ENCODE peak calls at places on chromosomes 12 and 14, in four cellular contexts. One of them, this sample, is unnamed. For H3K4me1, the result is how much of the 10 kb centered on the place peaks cover.

GRCh38 chr12:58105225-58106119 is 164.1 kb downstream of the ATP23 start:
- DNase-seq in transverse colon: no peak
- DNase-seq in body of pancreas: no peak
- DNase-seq in cardiac muscle cell: no peak
- DNase-seq in this sample: no peak

GRCh38 chr14:40204441-40205175 is 772.4 kb upstream of the FBXO33 start:
- DNase-seq in body of pancreas: no peak
- DNase-seq in transverse colon: no peak
- DNase-seq in cardiac muscle cell: peak
- DNase-seq in this sample: no peak

GRCh38 chr12:74890237-74890599 is 319.4 kb downstream of the KCNC2 start:
- DNase-seq in transverse colon: no peak
- DNase-seq in body of pancreas: peak
- DNase-seq in cardiac muscle cell: peak
- DNase-seq in this sample: no peak

GRCh38 chr12:49505672-49506071 is 33.2 kb upstream of the KCNH3 start:
- DNase-seq in body of pancreas: no peak
- DNase-seq in transverse colon: no peak
- DNase-seq in cardiac muscle cell: no peak
- DNase-seq in this sample: no peak

GRCh38 chr12:125142601-125143000 is 77.4 kb downstream of the AACS start:
- DNase-seq in transverse colon: no peak
- DNase-seq in cardiac muscle cell: no peak
- DNase-seq in body of pancreas: no peak
- DNase-seq in this sample: no peak

GRCh38 chr12:45615268-45615667 is 114.2 kb upstream of the ARID2 start:
- DNase-seq in transverse colon: no peak
- DNase-seq in cardiac muscle cell: no peak
- DNase-seq in body of pancreas: no peak
- DNase-seq in this sample: no peak

GRCh38 chr14:102927346-102927877 is 4.9 kb downstream of the AMN start:
- DNase-seq in transverse colon: peak
- DNase-seq in body of pancreas: no peak
- DNase-seq in cardiac muscle cell: no peak
- DNase-seq in this sample: no peak

GRCh38 chr12:120216742-120217595 is 16.1 kb upstream of the RPLP0 start:
- DNase-seq in cardiac muscle cell: no peak
- DNase-seq in body of pancreas: no peak
- DNase-seq in transverse colon: no peak
- DNase-seq in this sample: no peak

GRCh38 chr14:101470266-101470665 is 91.0 kb upstream of the DIO3 start:
- DNase-seq in transverse colon: no peak
- DNase-seq in cardiac muscle cell: no peak
- DNase-seq in body of pancreas: no peak
- DNase-seq in this sample: no peak

DNA sequence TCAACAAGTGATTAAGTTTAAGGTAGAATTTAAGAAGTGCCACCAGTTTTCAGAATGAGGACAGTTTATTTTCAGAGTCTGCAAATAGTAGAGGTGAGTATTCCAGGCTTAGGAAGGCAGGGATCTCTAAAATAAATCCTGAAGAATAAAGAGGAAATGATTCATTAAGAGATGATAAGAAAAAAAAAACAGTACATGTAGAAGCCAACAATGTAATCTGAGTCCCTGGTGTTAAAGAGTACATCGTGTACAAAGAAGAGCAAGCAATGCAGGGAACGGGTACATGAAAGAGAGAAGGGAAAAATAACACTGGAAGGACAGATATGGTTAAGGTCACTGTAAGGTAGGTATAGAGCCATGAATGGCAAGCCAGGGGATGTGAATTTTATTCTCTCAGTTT is 95.2 kb upstream of the FOXG1 start:
- DNase-seq in transverse colon: no peak
- DNase-seq in body of pancreas: no peak
- DNase-seq in cardiac muscle cell: no peak
- DNase-seq in this sample: no peak
- H3K4me3 ChIP-seq in transverse colon: no peak
- H3K4me3 ChIP-seq in body of pancreas: no peak
- H3K4me3 ChIP-seq in cardiac muscle cell: no peak
- H3K4me3 ChIP-seq in this sample: no peak

GRCh38 chr14:105685003-105685402 is 158.6 kb downstream of the TMEM121 start:
- DNase-seq in body of pancreas: no peak
- DNase-seq in transverse colon: no peak
- DNase-seq in cardiac muscle cell: no peak
- DNase-seq in this sample: no peak

DNA sequence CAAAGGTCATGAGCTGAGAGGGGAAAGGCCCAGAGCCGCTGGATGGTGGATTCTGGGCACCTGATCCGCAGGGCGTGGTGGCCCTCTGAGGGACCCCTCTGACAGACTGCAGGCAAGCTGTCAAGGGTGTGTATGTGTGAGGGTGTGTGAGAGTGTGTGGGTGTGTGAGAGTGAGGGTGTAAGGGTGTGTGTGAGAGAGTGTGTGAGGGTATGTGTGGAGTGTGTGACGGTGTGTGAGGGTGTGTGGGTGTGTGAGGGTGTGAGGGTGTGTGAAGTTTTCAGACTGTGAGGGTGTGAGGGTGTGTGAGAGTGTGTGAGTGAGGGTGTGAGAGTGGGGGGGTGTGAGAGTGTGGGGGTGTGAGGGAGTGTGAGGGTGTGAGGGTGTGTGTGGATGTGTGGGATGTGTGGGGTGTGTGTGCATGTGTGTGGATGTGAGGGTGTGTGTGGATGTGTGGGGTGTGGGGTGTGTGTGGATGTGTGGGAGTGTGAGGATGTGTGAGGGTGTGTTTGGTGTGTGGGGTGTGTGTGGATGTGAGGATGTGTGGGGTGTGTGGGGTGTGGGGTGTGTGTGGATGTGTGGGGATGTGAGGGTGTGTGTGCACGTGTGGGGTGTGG is 156.7 kb downstream of the TMEM121 start:
- DNase-seq in body of pancreas: no peak
- DNase-seq in cardiac muscle cell: no peak
- DNase-seq in transverse colon: no peak
- DNase-seq in this sample: no peak
- H3K4me1 ChIP-seq in body of pancreas: under half
- H3K4me1 ChIP-seq in cardiac muscle cell: under half
- H3K4me1 ChIP-seq in transverse colon: under half
- H3K4me1 ChIP-seq in this sample: under half

GRCh38 chr14:23060536-23061260 is 3.4 kb upstream of the CDH24 start:
- DNase-seq in transverse colon: no peak
- DNase-seq in body of pancreas: no peak
- DNase-seq in cardiac muscle cell: no peak
- DNase-seq in this sample: no peak
- H3K27ac ChIP-seq in transverse colon: no peak
- H3K27ac ChIP-seq in body of pancreas: peak
- H3K27ac ChIP-seq in cardiac muscle cell: peak
- H3K27ac ChIP-seq in this sample: no peak

DNA sequence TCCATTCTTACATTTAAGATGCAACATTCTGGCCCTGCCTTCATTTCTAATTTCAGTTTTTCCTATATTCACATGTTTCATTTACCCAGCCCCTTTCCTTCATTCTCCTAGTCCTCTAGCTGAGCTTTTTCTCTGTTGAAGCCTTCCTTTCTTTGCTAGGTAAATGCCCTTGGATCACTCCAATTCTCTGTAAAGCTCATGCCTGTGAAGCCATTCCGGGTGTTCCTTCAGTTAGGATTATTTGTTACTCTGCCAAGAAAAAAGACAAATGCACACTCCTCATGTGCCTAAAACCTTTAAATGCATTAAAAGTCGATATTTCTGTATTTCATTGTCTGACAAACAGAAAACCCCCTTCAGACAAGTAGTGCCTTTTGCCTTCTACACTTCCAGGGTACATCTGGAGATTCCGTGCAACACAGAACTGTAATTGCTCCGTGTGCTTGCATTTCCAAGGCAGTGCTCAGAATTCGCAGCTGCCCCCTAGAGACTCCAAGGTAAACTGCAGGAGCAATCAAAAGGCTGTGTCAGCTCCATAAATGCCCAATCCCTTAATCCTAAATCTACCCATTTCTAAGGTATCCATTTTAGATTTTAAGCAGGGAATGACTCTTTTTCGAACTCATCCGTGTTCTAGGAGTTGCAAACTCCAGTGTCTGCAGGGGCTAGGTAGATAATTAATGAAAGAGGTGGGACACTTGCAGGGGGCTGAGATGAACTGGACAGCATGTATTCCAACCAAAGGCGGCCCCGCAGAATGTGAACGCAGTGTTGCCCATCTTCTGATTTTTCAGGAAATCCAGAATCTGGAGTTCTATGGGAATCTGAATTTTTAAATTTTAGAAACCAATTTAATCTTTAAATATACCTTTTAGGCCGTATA is 320.2 kb downstream of the GRIN2B start:
- DNase-seq in body of pancreas: peak
- DNase-seq in transverse colon: peak
- DNase-seq in cardiac muscle cell: peak
- DNase-seq in this sample: no peak
- H3K4me3 ChIP-seq in body of pancreas: no peak
- H3K4me3 ChIP-seq in transverse colon: no peak
- H3K4me3 ChIP-seq in cardiac muscle cell: no peak
- H3K4me3 ChIP-seq in this sample: no peak

DNA sequence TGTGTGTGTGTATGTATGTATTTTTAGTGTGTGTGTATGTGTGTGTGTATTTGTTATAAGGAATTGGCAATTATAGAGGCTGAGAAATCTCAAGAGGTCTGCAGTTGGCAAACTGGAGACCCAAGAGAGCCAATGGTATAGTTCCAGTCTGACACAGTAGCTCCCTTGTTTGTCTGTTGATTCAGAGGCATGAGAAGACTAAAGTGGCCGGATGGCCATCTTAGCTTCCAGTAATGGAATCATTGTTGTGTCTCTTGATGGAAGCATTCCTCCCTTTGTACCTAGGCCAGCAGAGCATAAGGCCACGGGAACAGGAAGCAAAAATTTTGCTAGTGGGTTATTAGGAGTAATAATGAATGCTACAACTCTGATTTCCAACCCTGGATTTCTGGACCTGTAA is 460.6 kb downstream of the TMTC2 start:
- DNase-seq in body of pancreas: no peak
- DNase-seq in transverse colon: no peak
- DNase-seq in cardiac muscle cell: no peak
- DNase-seq in this sample: no peak
- H3K4me1 ChIP-seq in body of pancreas: under half
- H3K4me1 ChIP-seq in transverse colon: under half
- H3K4me1 ChIP-seq in cardiac muscle cell: under half
- H3K4me1 ChIP-seq in this sample: under half

GRCh38 chr12:510071-510825 is 50.5 kb downstream of the B4GALNT3 start:
- DNase-seq in cardiac muscle cell: no peak
- DNase-seq in body of pancreas: peak
- DNase-seq in transverse colon: peak
- DNase-seq in this sample: no peak

GRCh38 chr12:507261-507853 is 47.6 kb downstream of the B4GALNT3 start:
- DNase-seq in transverse colon: peak
- DNase-seq in body of pancreas: no peak
- DNase-seq in cardiac muscle cell: no peak
- DNase-seq in this sample: no peak

GRCh38 chr12:508145-508544 is 48.4 kb downstream of the B4GALNT3 start:
- DNase-seq in body of pancreas: no peak
- DNase-seq in transverse colon: no peak
- DNase-seq in cardiac muscle cell: no peak
- DNase-seq in this sample: no peak

GRCh38 chr12:508795-509194 is 49.1 kb downstream of the B4GALNT3 start:
- DNase-seq in transverse colon: peak
- DNase-seq in body of pancreas: no peak
- DNase-seq in cardiac muscle cell: no peak
- DNase-seq in this sample: no peak

GRCh38 chr12:509494-509893 is 49.8 kb downstream of the B4GALNT3 start:
- DNase-seq in transverse colon: peak
- DNase-seq in body of pancreas: no peak
- DNase-seq in cardiac muscle cell: peak
- DNase-seq in this sample: no peak
- H3K27ac ChIP-seq in transverse colon: peak
- H3K27ac ChIP-seq in body of pancreas: peak
- H3K27ac ChIP-seq in cardiac muscle cell: peak
- H3K27ac ChIP-seq in this sample: no peak

DNA sequence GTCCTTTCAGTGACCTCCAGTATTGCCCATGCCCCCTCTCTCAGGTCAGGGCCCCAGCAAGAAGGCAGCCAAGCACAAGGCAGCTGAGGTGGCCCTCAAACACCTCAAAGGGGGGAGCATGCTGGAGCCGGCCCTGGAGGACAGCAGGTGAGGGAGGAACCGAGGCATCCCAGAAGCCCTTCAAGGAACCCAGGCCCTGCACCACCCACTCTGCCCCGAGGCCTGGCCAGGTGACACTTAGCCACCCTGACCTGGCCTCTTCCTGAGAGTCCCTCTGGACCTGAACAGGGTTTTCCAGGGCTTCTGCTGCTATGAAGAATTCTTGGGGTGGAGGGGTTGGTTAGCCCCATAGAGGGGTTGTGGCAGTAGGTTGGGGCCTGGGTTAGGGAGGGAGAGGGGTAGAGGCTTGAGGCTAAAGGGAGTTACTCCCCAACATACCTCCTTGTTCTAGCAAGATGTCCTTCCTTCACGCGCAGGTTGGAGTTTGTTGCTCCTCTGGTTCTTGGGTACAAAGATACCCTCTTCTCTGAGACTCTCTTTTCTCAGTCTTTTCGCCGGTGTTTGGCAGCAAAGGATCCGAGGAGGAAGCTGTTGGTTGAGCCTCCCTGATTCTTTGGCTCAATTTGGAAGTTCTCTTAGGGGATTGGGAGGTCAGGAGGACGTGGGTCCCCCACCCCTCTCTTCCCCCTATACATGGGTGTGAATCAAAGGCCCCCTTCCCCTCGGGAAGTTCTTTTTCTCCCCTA is 2.1 kb downstream of the TARBP2 start:
- DNase-seq in transverse colon: no peak
- DNase-seq in cardiac muscle cell: no peak
- DNase-seq in body of pancreas: no peak
- DNase-seq in this sample: no peak
- H3K4me3 ChIP-seq in transverse colon: no peak
- H3K4me3 ChIP-seq in cardiac muscle cell: no peak
- H3K4me3 ChIP-seq in body of pancreas: no peak
- H3K4me3 ChIP-seq in this sample: no peak

GRCh38 chr14:100144645-100144995 is 14.8 kb downstream of the DEGS2 start:
- DNase-seq in body of pancreas: no peak
- DNase-seq in cardiac muscle cell: no peak
- DNase-seq in transverse colon: no peak
- DNase-seq in this sample: no peak
- H3K4me1 ChIP-seq in body of pancreas: under half
- H3K4me1 ChIP-seq in cardiac muscle cell: under half
- H3K4me1 ChIP-seq in transverse colon: under half
- H3K4me1 ChIP-seq in this sample: under half